ENCODE peak calls at places on chromosomes 3 and 15, in eight cellular contexts. O is right atrium auricular region; P is RCC 7860; V is thyroid gland; A is mesenteric fat pad; N is stimulated activated naive CD4-positive, alpha-beta T cell treated with Interleukin-2 at 50 U/mL for 16 hours; C is GM12865; H is NCI-H2107. D is an unnamed sample.

GRCh38 chr15:64693134-64693533 is 82.3 kb downstream of the RBPMS2 start:
- DNase-seq in N (no peak), H (no peak), A (peak; percentile 85), P (peak; percentile 41), O (peak; percentile 69), C (no peak), V (no peak), D (no peak)

GRCh38 chr3:65955792-65956477 is 82.8 kb downstream of the MAGI1 start:
- DNase-seq in H (no peak), O (no peak), C (no peak), N (no peak), V (no peak), A (no peak), P (peak; percentile 80), D (no peak)

GRCh38 chr3:151144756-151145155 is 58.3 kb downstream of the GPR171 start:
- DNase-seq in P (no peak), V (no peak), N (no peak), O (no peak), H (no peak), A (no peak), C (no peak), D (no peak)

GRCh38 chr15:36363335-36363734 is 216.1 kb upstream of the CDIN1 start:
- DNase-seq in P (no peak), O (no peak), V (no peak), N (no peak), H (no peak), A (no peak), C (no peak), D (no peak)

GRCh38 chr3:57556459-57557087 is 499 bp downstream of the PDE12 start:
- DNase-seq in P (no peak), O (no peak), H (no peak), V (peak; percentile 32), C (no peak), N (peak; percentile 23), A (no peak), D (no peak)

GRCh38 chr3:108222813-108223307 is 636 bp upstream of the IFT57 start:
- DNase-seq in H (no peak), P (no peak), A (no peak), N (no peak), V (no peak), O (no peak), C (no peak), D (no peak)

GRCh38 chr3:194337965-194338753 is 13.0 kb downstream of the CPN2 start:
- DNase-seq in O (no peak), P (no peak), A (no peak), V (no peak), C (no peak), N (no peak), H (no peak), D (no peak)

GRCh38 chr15:99279290-99279689 is 28.0 kb downstream of the LRRC28 start:
- DNase-seq in P (no peak), C (no peak), N (no peak), A (no peak), V (no peak), H (no peak), O (no peak), D (no peak)

GRCh38 chr3:43296565-43296964 is 10.2 kb downstream of the SNRK start:
- DNase-seq in V (no peak), P (no peak), N (peak; percentile 20), O (no peak), H (no peak), C (peak; percentile 66), A (no peak), D (no peak)

GRCh38 chr3:179265875-179266274 is 15.0 kb upstream of the KCNMB3 start:
- DNase-seq in P (no peak), H (no peak), O (no peak), C (peak; percentile 61), N (no peak), V (no peak), A (no peak), D (no peak)

GRCh38 chr15:74614744-74615312 is 808 bp upstream of the CLK3 start:
- DNase-seq in H (peak; percentile 12), C (peak; percentile 89), P (peak; percentile 49), A (peak; percentile 94), N (peak; percentile 83), O (peak; percentile 82), V (peak; percentile 86), D (peak; percentile 60)

GRCh38 chr15:29638781-29639180 is 183.5 kb downstream of the TJP1 start:
- DNase-seq in C (no peak), A (no peak), V (no peak), H (no peak), N (no peak), O (no peak), P (no peak), D (no peak)

GRCh38 chr3:168620854-168621253 is 525.1 kb upstream of the GOLIM4 start:
- DNase-seq in A (no peak), C (peak; percentile 51), V (peak; percentile 7), P (no peak), O (no peak), H (peak; percentile 27), N (no peak), D (peak; percentile 70)

D was measured in WTC11.